ENCODE peak calls at places on chromosome 1, in five cellular contexts. E, W, Y, G and I are unnamed samples.

GRCh38 chr1:232047473-232047872 is 420.9 kb downstream of the DISC1 start:
- DNase-seq in E (no peak), W (peak), Y (no peak), G (no peak), I (peak)

GRCh38 chr1:27430903-27431653 is 38.7 kb downstream of the GPR3 start:
- DNase-seq in E (no peak), W (peak), Y (no peak), G (peak), I (no peak)

GRCh38 chr1:174352117-174352516 is 95.6 kb upstream of the GPR52 start:
- DNase-seq in E (no peak), W (peak), Y (no peak), G (peak), I (peak)

GRCh38 chr1:246219508-246220030 is 287.5 kb downstream of the SMYD3 start:
- DNase-seq in E (no peak), W (peak), Y (peak), G (peak), I (peak)

GRCh38 chr1:9449976-9450696 is 89.1 kb upstream of the SLC25A33 start:
- DNase-seq in E (no peak), W (no peak), Y (no peak), G (no peak), I (no peak)

GRCh38 chr1:155569988-155570592 is 7.5 kb upstream of the ASH1L start:
- DNase-seq in E (no peak), W (peak), Y (no peak), G (peak), I (no peak)

GRCh38 chr1:180501865-180502360 is 464 bp downstream of the ACBD6 start:
- DNase-seq in E (no peak), W (no peak), Y (no peak), G (no peak), I (peak)

GRCh38 chr1:65343286-65343685 is 33.9 kb downstream of the DNAJC6 start:
- DNase-seq in E (peak), W (peak), Y (no peak), G (peak), I (peak)

GRCh38 chr1:87523466-87523865 is 194.8 kb downstream of the LMO4 start:
- DNase-seq in E (no peak), W (no peak), Y (no peak), G (no peak), I (no peak)

GRCh38 chr1:246078888-246079252 is 428.2 kb downstream of the SMYD3 start:
- DNase-seq in E (no peak), W (no peak), Y (no peak), G (no peak), I (no peak)

GRCh38 chr1:201429771-201430501 is 8.4 kb upstream of the TNNI1 start:
- DNase-seq in E (no peak), W (no peak), Y (no peak), G (no peak), I (no peak)

GRCh38 chr1:154129392-154129970 is 25.4 kb downstream of the NUP210L start:
- DNase-seq in E (no peak), W (peak), Y (no peak), G (peak), I (peak)

GRCh38 chr1:179883739-179884138 is 1.7 kb downstream of the TOR1AIP1 start:
- DNase-seq in E (no peak), W (no peak), Y (no peak), G (peak), I (peak)

GRCh38 chr1:12565094-12565965 is 52.7 kb downstream of the DHRS3 start:
- DNase-seq in E (no peak), W (no peak), Y (no peak), G (no peak), I (no peak)

GRCh38 chr1:178682429-178682828 is 42.6 kb upstream of the RALGPS2 start:
- DNase-seq in E (no peak), W (no peak), Y (no peak), G (no peak), I (peak)

GRCh38 chr1:179883040-179883501 is 986 bp downstream of the TOR1AIP1 start:
- DNase-seq in E (no peak), W (peak), Y (no peak), G (no peak), I (no peak)

GRCh38 chr1:103460496-103460895 is 65.0 kb upstream of the RNPC3 start:
- DNase-seq in E (no peak), W (no peak), Y (no peak), G (peak), I (no peak)

GRCh38 chr1:150558328-150558727 is 9.1 kb downstream of the ADAMTSL4 start:
- DNase-seq in E (no peak), W (no peak), Y (no peak), G (peak), I (no peak)

GRCh38 chr1:202037706-202038296 is 27.4 kb downstream of the ELF3 start:
- DNase-seq in E (peak), W (peak), Y (no peak), G (peak), I (peak)

GRCh38 chr1:93013311-93014091 is 52.2 kb upstream of the DIPK1A start:
- DNase-seq in E (no peak), W (no peak), Y (no peak), G (no peak), I (no peak)

GRCh38 chr1:238649200-238649599 is 737.2 kb upstream of the CHRM3 start:
- DNase-seq in E (no peak), W (no peak), Y (no peak), G (no peak), I (no peak)

GRCh38 chr1:31831397-31832378 is 15.9 kb upstream of the SPOCD1 start:
- DNase-seq in E (peak), W (no peak), Y (no peak), G (peak), I (peak)

DNA sequence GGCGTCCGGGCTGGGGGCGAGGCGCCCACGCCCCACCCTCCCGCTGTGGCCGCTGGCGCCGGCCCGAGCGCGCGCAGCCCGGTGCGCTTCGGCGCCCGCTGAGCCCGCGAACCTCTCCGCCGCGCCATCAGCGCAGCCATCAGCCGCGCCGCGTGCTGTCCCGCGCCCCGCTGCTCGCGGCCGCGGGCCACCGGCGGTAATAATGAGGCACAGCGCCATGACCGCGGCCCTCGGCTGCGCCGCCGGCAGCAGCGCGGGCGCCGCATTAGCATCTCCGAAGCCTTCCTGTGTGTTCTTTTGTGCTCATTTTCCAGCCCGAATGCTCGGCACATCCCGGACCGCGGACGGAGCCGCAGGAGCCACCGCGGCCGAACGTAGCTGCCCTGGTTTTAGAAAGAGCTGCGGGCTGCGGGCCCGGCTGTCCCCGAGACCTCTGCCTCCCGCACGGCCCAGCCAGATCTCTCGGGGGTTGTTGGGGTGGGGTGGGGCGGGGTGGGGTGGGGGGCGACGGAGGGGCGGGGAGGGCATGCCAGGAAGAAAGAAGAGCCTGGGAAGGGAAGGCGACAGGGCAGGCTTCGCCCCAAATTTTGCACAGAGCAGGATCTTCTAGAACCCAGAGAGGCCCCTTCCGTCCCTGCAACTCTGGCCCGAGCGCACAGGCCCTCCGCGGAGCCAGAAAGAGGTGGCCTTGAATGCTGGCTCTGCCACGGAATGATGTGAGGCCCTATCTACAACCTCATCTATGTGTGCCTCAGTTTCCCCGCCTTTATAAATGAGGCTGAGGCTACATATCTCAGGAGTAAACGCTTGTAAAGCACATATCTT is 55.3 kb downstream of the RRAGC start:
- DNase-seq in E (no peak), W (no peak), Y (no peak), G (peak), I (no peak)
- H3K4me3 ChIP-seq in E (peak), W (no peak), Y (peak), G (peak), I (peak)

DNA sequence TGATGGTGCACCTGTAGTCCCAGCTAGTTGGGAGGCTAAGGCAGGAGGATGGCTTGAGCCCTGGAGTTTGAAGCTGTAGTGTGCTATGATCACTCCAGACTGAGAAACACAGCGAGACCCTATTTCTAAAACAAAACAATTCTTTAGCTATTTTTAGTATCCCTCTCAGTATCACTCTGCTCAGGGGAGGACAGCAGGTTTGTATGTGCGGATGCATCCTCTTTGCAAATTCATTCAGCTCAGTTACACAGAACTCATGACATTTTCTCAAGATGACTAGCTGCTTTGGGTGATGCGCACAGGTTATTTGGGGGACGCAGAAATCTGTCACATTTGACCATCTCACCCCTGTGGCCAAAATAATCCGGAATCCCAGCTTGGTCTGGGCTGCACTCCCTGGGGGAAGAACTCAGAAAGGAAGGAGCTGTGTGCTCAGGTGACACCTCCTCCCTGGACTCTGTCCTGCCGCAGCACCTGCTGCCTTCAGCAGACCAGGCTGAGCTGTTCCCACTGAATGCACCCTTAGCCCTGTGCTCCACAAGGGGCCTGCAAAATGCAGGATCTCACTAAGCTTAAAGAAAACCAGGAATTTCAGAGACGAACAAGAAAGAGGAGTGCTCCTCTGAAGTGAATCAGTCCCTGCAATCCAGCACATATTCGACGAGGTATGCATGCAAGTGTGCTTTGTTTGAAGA is 89.5 kb upstream of the PGBD5 start:
- DNase-seq in E (no peak), W (no peak), Y (no peak), G (no peak), I (no peak)
- H3K4me3 ChIP-seq in E (no peak), W (no peak), Y (no peak), G (no peak), I (no peak)

GRCh38 chr1:230103341-230104173 is 36.5 kb downstream of the GALNT2 start:
- DNase-seq in E (no peak), W (peak), Y (no peak), G (peak), I (no peak)
- H3K4me3 ChIP-seq in E (no peak), W (no peak), Y (no peak), G (no peak), I (no peak)

GRCh38 chr1:109909531-109909930 is 1.1 kb upstream of the CSF1 start:
- DNase-seq in E (no peak), W (no peak), Y (no peak), G (no peak), I (no peak)
- H3K4me3 ChIP-seq in E (no peak), W (no peak), Y (no peak), G (no peak), I (no peak)

GRCh38 chr1:15206418-15207030 is 40.5 kb upstream of the FHAD1 start:
- DNase-seq in E (no peak), W (peak), Y (no peak), G (no peak), I (peak)
- H3K4me3 ChIP-seq in E (no peak), W (no peak), Y (no peak), G (no peak), I (no peak)

GRCh38 chr1:47023268-47024137 is at the start of gene CYP4X1:
- DNase-seq in E (no peak), W (peak), Y (no peak), G (peak), I (peak)
- H3K4me3 ChIP-seq in E (no peak), W (peak), Y (no peak), G (no peak), I (peak)

GRCh38 chr1:200073286-200073637 is 45.8 kb downstream of the NR5A2 start:
- DNase-seq in E (no peak), W (no peak), Y (no peak), G (no peak), I (no peak)

GRCh38 chr1:200079576-200079975 is 52.1 kb downstream of the NR5A2 start:
- DNase-seq in E (no peak), W (no peak), Y (no peak), G (no peak), I (no peak)

GRCh38 chr1:200072636-200073285 is 45.3 kb downstream of the NR5A2 start:
- DNase-seq in E (no peak), W (no peak), Y (no peak), G (no peak), I (no peak)

GRCh38 chr1:200075938-200076546 is 48.5 kb downstream of the NR5A2 start:
- DNase-seq in E (peak), W (peak), Y (peak), G (peak), I (peak)

GRCh38 chr1:200075522-200075921 is 48.0 kb downstream of the NR5A2 start:
- DNase-seq in E (no peak), W (no peak), Y (no peak), G (no peak), I (no peak)
- H3K4me3 ChIP-seq in E (no peak), W (no peak), Y (no peak), G (no peak), I (no peak)

DNA sequence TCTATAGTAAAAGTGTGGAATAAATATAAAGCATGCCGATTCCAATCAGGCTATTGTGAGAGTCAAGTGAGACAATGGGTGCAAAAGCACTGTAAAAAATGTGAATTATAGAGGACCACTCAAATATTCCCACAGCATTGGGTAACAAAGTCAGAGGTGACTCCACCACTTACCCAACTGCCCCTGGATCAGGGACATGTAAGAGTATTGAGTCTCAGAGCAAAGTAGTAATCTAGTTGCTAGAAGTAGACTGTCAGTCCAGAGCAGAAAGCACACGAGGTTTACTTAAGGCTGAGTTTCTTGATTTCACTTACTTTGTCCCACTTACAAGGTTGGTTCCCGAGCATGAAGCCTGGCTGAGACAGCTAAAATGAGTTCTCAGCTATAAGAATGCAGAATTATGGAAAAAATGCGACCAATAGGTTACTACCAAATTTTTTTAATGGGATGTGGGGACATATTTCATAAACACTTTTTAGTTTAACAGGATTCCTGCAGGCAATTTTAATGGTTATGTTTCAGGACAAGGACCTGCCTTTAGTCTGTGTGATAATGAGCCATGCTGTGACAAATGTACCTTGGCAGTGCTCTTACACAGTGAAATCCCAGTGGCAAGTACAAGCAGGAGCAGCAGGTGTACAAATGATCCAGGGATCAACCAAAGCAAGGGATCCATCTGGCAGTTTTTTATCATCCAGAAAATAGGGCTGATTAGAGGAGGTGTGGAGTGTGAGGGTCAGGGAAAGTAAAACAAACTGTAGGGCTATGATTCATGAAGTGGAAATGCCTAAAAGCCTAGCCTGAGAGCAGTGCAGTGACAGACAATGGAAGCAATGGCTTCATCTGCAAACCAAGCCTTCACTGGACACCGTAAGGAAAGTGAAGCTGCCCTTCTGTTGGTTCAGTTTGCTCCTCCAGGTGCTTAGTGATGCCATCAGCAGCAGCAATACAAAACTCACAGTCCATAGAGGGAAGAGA is 156.2 kb upstream of the SPAG17 start:
- DNase-seq in E (no peak), W (no peak), Y (no peak), G (peak), I (peak)
- H3K4me3 ChIP-seq in E (no peak), W (no peak), Y (no peak), G (no peak), I (no peak)